ENCODE peak calls at places on chromosome 13, in five cellular contexts. V is DND-41, U is thoracic aorta, W is pancreas, Q is left ventricle myocardium inferior. M is an unnamed sample.
A peak's percentile ranks its signal among the peaks of the same experiment; 100 is the strongest.

GRCh38 chr13:26619321-26619720 is 61.8 kb downstream of the WASF3 start:
- DNase-seq in Q (no peak), W (no peak), V (no peak), U (no peak), M (no peak)

GRCh38 chr13:109131698-109132257 is 502.4 kb downstream of the MYO16 start:
- DNase-seq in Q (no peak), W (no peak), V (peak; percentile 12), U (no peak), M (no peak)

GRCh38 chr13:75612354-75612753 is 23.8 kb upstream of the LMO7 start:
- DNase-seq in U (no peak), Q (no peak), W (no peak), V (no peak), M (no peak)

GRCh38 chr13:112073245-112074138 is 6.5 kb downstream of the SOX1 start:
- DNase-seq in Q (no peak), W (no peak), U (no peak), V (no peak), M (no peak)

GRCh38 chr13:66071018-66071417 is 1159.1 kb downstream of the PCDH9 start:
- DNase-seq in Q (no peak), W (no peak), U (no peak), V (no peak), M (no peak)

GRCh38 chr13:23956106-23956505 is 58.8 kb upstream of the C1QTNF9B start:
- DNase-seq in Q (no peak), U (no peak), V (no peak), W (no peak), M (no peak)

GRCh38 chr13:32246468-32246867 is 68.7 kb downstream of the ZAR1L start:
- DNase-seq in V (peak; percentile 58), W (no peak), Q (peak; percentile 40), U (no peak), M (peak; percentile 57)

GRCh38 chr13:107192289-107192688 is 624.4 kb upstream of the ARGLU1 start:
- DNase-seq in Q (no peak), U (no peak), W (no peak), V (no peak), M (peak; percentile 57)

GRCh38 chr13:100528353-100528752 is 60.2 kb downstream of the GGACT start:
- DNase-seq in W (no peak), U (no peak), V (no peak), Q (no peak), M (no peak)

GRCh38 chr13:67229438-67230242 is 496 bp downstream of the PCDH9 start:
- DNase-seq in U (no peak), W (no peak), V (peak; percentile 21), Q (no peak), M (no peak)

GRCh38 chr13:24274452-24274971 is 34.9 kb upstream of the C1QTNF9 start:
- DNase-seq in W (no peak), U (no peak), V (peak; percentile 22), Q (peak; percentile 62), M (no peak)

GRCh38 chr13:25248071-25248470 is 39.2 kb downstream of the MTMR6 start:
- DNase-seq in W (no peak), U (no peak), V (no peak), Q (no peak), M (no peak)

GRCh38 chr13:96821971-96822370 is 172.3 kb downstream of the OXGR1 start:
- DNase-seq in W (no peak), U (no peak), V (no peak), Q (no peak), M (no peak)

GRCh38 chr13:49877629-49878218 is 58.4 kb downstream of the SPRYD7 start:
- DNase-seq in W (no peak), V (no peak), U (no peak), Q (no peak), M (no peak)

GRCh38 chr13:46143239-46143701 is 38.4 kb upstream of the CPB2 start:
- DNase-seq in Q (no peak), V (no peak), W (no peak), U (no peak), M (no peak)

GRCh38 chr13:79918620-79919019 is 422.3 kb downstream of the SPRY2 start:
- DNase-seq in U (no peak), Q (no peak), W (no peak), V (no peak), M (no peak)

GRCh38 chr13:47166341-47166740 is 269.5 kb upstream of the HTR2A start:
- DNase-seq in Q (no peak), W (no peak), U (no peak), V (no peak), M (no peak)

GRCh38 chr13:76879211-76879875 is 6.9 kb downstream of the KCTD12 start:
- DNase-seq in W (no peak), Q (peak; percentile 66), V (peak; percentile 63), U (peak; percentile 47), M (peak; percentile 81)
- H3K4me1 ChIP-seq in W (no peaks in the 10 kb centered on the region), Q (peaks cover 54% of the 10 kb centered on the region), V (peaks cover 16% of the 10 kb centered on the region), U (peaks cover 4% of the 10 kb centered on the region), M (peaks cover 39% of the 10 kb centered on the region)

GRCh38 chr13:41942462-41943094 is 18.3 kb downstream of the VWA8 start:
- DNase-seq in V (no peak), Q (no peak), W (no peak), U (no peak), M (no peak)
- TF ChIP-seq CTCF in V (peak; percentile 25), Q (peak; percentile 34), W (no peak), U (no peak), M (no peak)

GRCh38 chr13:42417624-42418023 is 145.7 kb downstream of the AKAP11 start:
- DNase-seq in Q (no peak), U (no peak), W (no peak), V (peak; percentile 15), M (no peak)

GRCh38 chr13:42412812-42413795 is 141.2 kb downstream of the AKAP11 start:
- DNase-seq in V (no peak), Q (no peak), W (no peak), U (no peak), M (no peak)

GRCh38 chr13:42420304-42420703 is 148.4 kb downstream of the AKAP11 start:
- DNase-seq in V (no peak), W (no peak), U (no peak), Q (no peak), M (no peak)

GRCh38 chr13:42422681-42423080 is 150.7 kb downstream of the AKAP11 start:
- DNase-seq in Q (no peak), U (no peak), V (no peak), W (no peak), M (no peak)

DNA sequence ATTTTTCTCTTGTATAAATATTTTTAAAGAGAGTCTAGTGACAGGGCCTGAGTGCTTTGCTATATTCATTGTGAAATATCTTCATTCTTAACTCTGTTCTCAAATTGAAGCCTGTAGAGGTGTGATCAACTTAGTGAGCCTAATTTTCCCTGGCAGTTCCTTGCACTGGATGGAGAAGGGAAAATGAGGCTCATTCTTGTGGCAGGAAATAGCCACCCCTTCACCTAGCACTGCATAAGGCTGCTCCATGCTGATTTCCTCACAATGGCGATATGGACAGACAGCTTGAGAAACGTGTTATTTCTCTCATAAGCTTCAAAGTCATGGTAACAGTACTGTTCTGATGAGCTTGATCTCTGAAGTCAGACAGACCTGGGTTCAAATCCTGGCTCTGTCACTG is 146.2 kb downstream of the AKAP11 start:
- DNase-seq in V (no peak), W (no peak), U (no peak), Q (no peak), M (no peak)
- H3K27me3 ChIP-seq in V (no peaks in the 10 kb centered on the region), W (no peaks in the 10 kb centered on the region), U (no peaks in the 10 kb centered on the region), Q (peaks cover 3% of the 10 kb centered on the region), M (no peaks in the 10 kb centered on the region)

DNA sequence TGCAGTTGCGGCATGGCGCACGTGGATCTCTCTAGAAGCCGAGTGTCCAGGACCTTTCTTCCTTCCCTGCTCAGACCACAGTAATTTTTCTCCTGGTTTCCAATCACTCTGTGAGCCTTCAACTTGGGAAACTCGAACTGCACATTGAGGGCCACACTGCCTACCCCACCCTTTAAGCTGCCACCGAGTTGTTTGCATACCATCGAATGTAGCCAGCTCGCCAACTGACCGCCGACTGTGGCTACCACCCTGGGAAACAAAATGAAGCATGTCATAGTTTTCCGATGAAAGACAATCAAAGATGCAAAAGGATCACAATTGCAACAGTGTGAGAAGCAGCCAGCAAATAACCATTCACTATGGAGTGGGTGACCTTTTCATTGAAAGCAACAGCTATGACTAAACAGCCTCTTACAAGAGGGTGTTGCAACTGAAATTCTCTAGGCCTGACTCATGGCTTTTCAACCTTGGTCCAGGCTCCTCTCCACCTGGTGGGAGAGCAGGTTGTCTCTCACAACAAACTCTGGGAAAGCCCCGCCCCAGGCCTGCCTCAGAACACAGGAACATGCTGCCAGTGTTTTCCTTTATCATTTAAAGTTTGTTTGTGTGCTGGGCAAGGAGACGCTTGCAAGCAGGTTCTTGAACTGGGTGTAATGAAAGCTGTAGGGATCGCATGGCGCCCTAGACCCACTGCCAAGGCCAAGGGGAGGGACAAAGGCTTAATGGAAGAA is 141.7 kb upstream of the SERP2 start:
- DNase-seq in Q (no peak), W (no peak), V (no peak), U (no peak), M (peak; percentile 87)
- H3K4me1 ChIP-seq in Q (peaks cover 23% of the 10 kb centered on the region), W (peaks cover 12% of the 10 kb centered on the region), V (no peaks in the 10 kb centered on the region), U (peaks cover 15% of the 10 kb centered on the region), M (peaks cover 36% of the 10 kb centered on the region)

GRCh38 chr13:30869491-30869890 is 36.6 kb upstream of the MEDAG start:
- DNase-seq in V (no peak), Q (peak; percentile 43), W (no peak), U (no peak), M (no peak)
- TF ChIP-seq CTCF in V (no peak), Q (no peak), W (no peak), U (no peak), M (no peak)

GRCh38 chr13:113120300-113121182 is 2.1 kb upstream of the F10 start:
- DNase-seq in U (no peak), V (no peak), Q (no peak), W (peak; percentile 41), M (no peak)
- H3K27me3 ChIP-seq in U (no peaks in the 10 kb centered on the region), V (no peaks in the 10 kb centered on the region), Q (no peaks in the 10 kb centered on the region), W (no peaks in the 10 kb centered on the region), M (no peaks in the 10 kb centered on the region)

GRCh38 chr13:110528371-110528770 is 33.2 kb downstream of the RAB20 start:
- DNase-seq in V (no peak), U (no peak), Q (no peak), W (no peak), M (no peak)

GRCh38 chr13:110528911-110529310 is 32.6 kb downstream of the RAB20 start:
- DNase-seq in V (no peak), W (no peak), U (no peak), Q (no peak), M (no peak)

GRCh38 chr13:110531671-110532083 is 29.8 kb downstream of the RAB20 start:
- DNase-seq in V (no peak), Q (no peak), U (no peak), W (peak; percentile 22), M (peak; percentile 74)

GRCh38 chr13:110530839-110531499 is 30.6 kb downstream of the RAB20 start:
- DNase-seq in U (no peak), Q (no peak), W (no peak), V (no peak), M (peak; percentile 14)

DNA sequence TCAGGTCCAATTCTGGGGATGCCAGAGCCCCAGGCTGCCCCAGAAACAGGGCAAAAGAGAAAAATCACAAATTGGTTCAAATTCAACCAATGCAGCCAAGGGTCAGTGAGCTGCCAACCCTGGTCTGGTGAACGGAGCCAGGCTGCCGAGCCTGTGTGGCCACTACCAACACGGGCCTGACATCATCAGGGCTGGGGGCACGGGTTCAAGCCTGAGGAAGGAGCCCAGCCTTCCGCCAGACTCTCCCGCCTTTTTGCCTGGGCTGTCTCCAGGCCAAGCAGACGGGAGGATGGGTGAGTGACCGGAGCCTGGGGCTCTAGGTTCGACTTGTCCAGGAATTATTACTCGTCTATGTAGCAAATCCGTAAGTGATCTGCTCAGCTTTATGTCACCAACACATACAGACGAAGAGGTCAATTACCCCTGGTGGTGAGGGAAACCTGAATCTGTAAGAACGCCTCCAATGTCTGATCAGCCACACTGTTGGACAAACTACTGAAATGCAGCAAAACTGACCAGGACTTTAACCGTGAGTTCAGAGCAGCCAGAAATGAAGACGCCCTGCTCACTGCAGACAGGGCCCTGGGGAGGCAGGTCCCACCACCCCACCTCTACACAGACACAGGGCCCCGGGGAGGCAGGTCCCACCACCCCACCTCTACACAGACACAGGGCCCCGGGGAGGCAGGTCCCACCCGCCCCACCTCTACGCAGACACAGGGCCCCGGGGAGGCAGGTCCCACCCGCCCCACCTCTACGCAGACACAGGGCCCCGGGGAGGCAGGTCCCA is 31.8 kb downstream of the RAB20 start:
- DNase-seq in U (no peak), W (no peak), V (no peak), Q (no peak), M (no peak)
- H3K4me1 ChIP-seq in U (peaks cover 28% of the 10 kb centered on the region), W (peaks cover 34% of the 10 kb centered on the region), V (no peaks in the 10 kb centered on the region), Q (peaks cover 45% of the 10 kb centered on the region), M (peaks cover 81% of the 10 kb centered on the region)